ENCODE peak calls at places on chromosomes 5 and 9, in four cellular contexts. Y is ovary, P is iris pigment epithelial cell, D is NCI-H748 treated with DMSO at 0.1 percent for 48 hours. Q is an unnamed sample.

GRCh38 chr9:99103054-99103453 is 1.9 kb upstream of the TGFBR1 start:
- DNase-seq in P (peak), D (no peak), Y (no peak), Q (no peak)

GRCh38 chr9:93681316-93682154 is 105.2 kb downstream of the PHF2 start:
- DNase-seq in D (no peak), P (no peak), Y (no peak), Q (no peak)

GRCh38 chr5:52712354-52712753 is 75.4 kb upstream of the ITGA1 start:
- DNase-seq in Y (no peak), D (no peak), P (no peak), Q (no peak)

GRCh38 chr5:95715799-95716461 is 15.2 kb upstream of the RHOBTB3 start:
- DNase-seq in P (peak), D (no peak), Y (no peak), Q (no peak)

GRCh38 chr5:749101-749670 is 35.3 kb downstream of the ZDHHC11B start:
- DNase-seq in P (no peak), Y (no peak), D (no peak), Q (no peak)

GRCh38 chr5:170552486-170553122 is 48.8 kb downstream of the KCNIP1 start:
- DNase-seq in D (no peak), P (peak), Y (peak), Q (peak)

GRCh38 chr5:132411382-132411925 is 41.9 kb downstream of the SLC22A5 start:
- DNase-seq in Y (peak), P (no peak), D (no peak), Q (peak)

GRCh38 chr5:142837274-142837673 is 67.1 kb downstream of the ARHGAP26 start:
- DNase-seq in P (no peak), D (no peak), Y (no peak), Q (no peak)

GRCh38 chr5:18772475-18772874 is 1138.2 kb downstream of the TAF11L14 start:
- DNase-seq in D (peak), Y (no peak), P (peak), Q (peak)

GRCh38 chr5:10518352-10518751 is 45.5 kb upstream of the ANKRD33B start:
- DNase-seq in P (peak), D (no peak), Y (no peak), Q (no peak)

GRCh38 chr9:114082017-114082735 is 4.1 kb upstream of the AMBP start:
- DNase-seq in D (peak), Y (peak), P (peak), Q (peak)

GRCh38 chr5:101838329-101838964 is 457.6 kb downstream of the SLCO4C1 start:
- DNase-seq in Y (no peak), P (peak), D (no peak), Q (no peak)

GRCh38 chr9:127635198-127635735 is 23.2 kb downstream of the STXBP1 start:
- DNase-seq in D (no peak), Y (no peak), P (no peak), Q (no peak)

GRCh38 chr9:131117762-131118145 is 7.6 kb upstream of the NUP214 start:
- DNase-seq in P (no peak), Y (no peak), D (no peak), Q (no peak)

GRCh38 chr5:119338326-119338957 is 17.4 kb upstream of the TNFAIP8 start:
- DNase-seq in Y (no peak), D (no peak), P (no peak), Q (no peak)

GRCh38 chr5:79173626-79174025 is 62.0 kb downstream of the BHMT start:
- DNase-seq in P (no peak), Y (no peak), D (peak), Q (peak)

GRCh38 chr9:98973546-98973921 is 29.8 kb downstream of the COL15A1 start:
- DNase-seq in P (no peak), D (no peak), Y (no peak), Q (no peak)

GRCh38 chr5:34762321-34762871 is 76.6 kb upstream of the TTC23L start:
- DNase-seq in P (peak), D (no peak), Y (peak), Q (no peak)

GRCh38 chr5:10301842-10302610 is 5.7 kb downstream of the CMBL start:
- DNase-seq in P (no peak), Y (peak), D (peak), Q (peak)

GRCh38 chr5:94575196-94575595 is 43.2 kb downstream of the KIAA0825 start:
- DNase-seq in P (no peak), Y (no peak), D (no peak), Q (no peak)

GRCh38 chr5:177389368-177390169 is 5.3 kb downstream of the SLC34A1 start:
- DNase-seq in P (peak), D (no peak), Y (no peak), Q (no peak)

GRCh38 chr5:66307647-66308257 is 163.7 kb downstream of the SREK1 start:
- DNase-seq in Y (no peak), P (peak), D (peak), Q (no peak)

GRCh38 chr5:26833596-26833995 is 204.8 kb downstream of the CDH9 start:
- DNase-seq in Y (no peak), P (no peak), D (no peak), Q (no peak)

GRCh38 chr5:156684216-156684615 is 165.9 kb upstream of the PPP1R2B start:
- DNase-seq in P (no peak), Y (no peak), D (no peak), Q (no peak)

GRCh38 chr5:590343-590742 is 21.8 kb upstream of the CEP72 start:
- DNase-seq in P (no peak), D (no peak), Y (no peak), Q (no peak)

GRCh38 chr9:134358026-134358967 is 32.0 kb downstream of the RXRA start:
- DNase-seq in Y (peak), D (no peak), P (peak), Q (no peak)

GRCh38 chr9:16032799-16033198 is 480.0 kb downstream of the CCDC171 start:
- DNase-seq in D (no peak), Y (no peak), P (peak), Q (no peak)

GRCh38 chr5:11655681-11656080 is 248.6 kb downstream of the CTNND2 start:
- DNase-seq in P (no peak), D (no peak), Y (no peak), Q (no peak)

GRCh38 chr9:115234094-115234493 is 116.1 kb upstream of the TNC start:
- DNase-seq in P (peak), D (no peak), Y (no peak), Q (no peak)

GRCh38 chr5:139593716-139594319 is 32.7 kb downstream of the UBE2D2 start:
- DNase-seq in P (peak), Y (no peak), D (no peak), Q (no peak)

GRCh38 chr5:173155912-173156311 is 11.6 kb downstream of the BNIP1 start:
- DNase-seq in D (no peak), Y (no peak), P (no peak), Q (no peak)

GRCh38 chr9:12996971-12997370 is 222.2 kb downstream of the LURAP1L start:
- DNase-seq in Y (no peak), P (no peak), D (no peak), Q (no peak)

GRCh38 chr9:105883847-105884246 is 189.5 kb downstream of the TMEM38B start:
- DNase-seq in Y (no peak), P (no peak), D (no peak), Q (no peak)

GRCh38 chr5:164184158-164184557 is 678.7 kb downstream of the MAT2B start:
- DNase-seq in P (no peak), Y (no peak), D (no peak), Q (no peak)